ENCODE peak calls at places on chromosome 14, in six cellular contexts. R is iPS DF 6.9; Y is cardiac fibroblast; H is NCI-H1092; N is DMS79 treated with DMSO at 0.1 percent for 48 hours; P is activated CD8-positive, alpha-beta T cell treated with anti-CD3 and anti-CD28 coated beads, Interleukin-2, amount 10 ng/mL, durations not matched to agents 7 days and 5 days. K is an unnamed sample.

GRCh38 chr14:22071001-22071400 is 397.4 kb upstream of the OR4E1 start:
- DNase-seq in R (no peak), Y (no peak), H (no peak), N (no peak), P (peak), K (peak)

GRCh38 chr14:95126906-95127530 is 30.3 kb downstream of the DICER1 start:
- DNase-seq in R (no peak), Y (peak), H (no peak), N (no peak), P (no peak), K (no peak)

GRCh38 chr14:98943907-98944306 is 328.1 kb downstream of the BCL11B start:
- DNase-seq in R (no peak), Y (no peak), H (no peak), N (no peak), P (no peak), K (no peak)

GRCh38 chr14:79278798-79279644 is 932.3 kb downstream of the DIO2 start:
- DNase-seq in R (peak), Y (peak), H (peak), N (peak), P (peak), K (no peak)

GRCh38 chr14:71629250-71629649 is 303.0 kb upstream of the RGS6 start:
- DNase-seq in R (no peak), Y (no peak), H (no peak), N (no peak), P (no peak), K (no peak)

GRCh38 chr14:98651042-98651441 is 621.0 kb downstream of the BCL11B start:
- DNase-seq in R (peak), Y (no peak), H (no peak), N (no peak), P (no peak), K (no peak)

GRCh38 chr14:54901380-54902142 is 1.1 kb downstream of the GCH1 start:
- DNase-seq in R (no peak), Y (no peak), H (no peak), N (peak), P (peak), K (peak)

GRCh38 chr14:75374911-75375310 is 52.9 kb upstream of the JDP2 start:
- DNase-seq in R (no peak), Y (no peak), H (no peak), N (no peak), P (no peak), K (no peak)

GRCh38 chr14:58428011-58428807 is 690 bp downstream of the KIAA0586 start:
- DNase-seq in R (no peak), Y (peak), H (peak), N (peak), P (peak), K (peak)

GRCh38 chr14:30194769-30195168 is 267.1 kb upstream of the PRKD1 start:
- DNase-seq in R (no peak), Y (peak), H (no peak), N (no peak), P (no peak), K (no peak)

GRCh38 chr14:35932659-35933159 is 106.6 kb downstream of the BRMS1L start:
- DNase-seq in R (no peak), Y (no peak), H (no peak), N (no peak), P (peak), K (peak)

GRCh38 chr14:64089920-64090319 is 204.3 kb downstream of the ESR2 start:
- DNase-seq in R (peak), Y (no peak), H (no peak), N (no peak), P (no peak), K (no peak)

GRCh38 chr14:99389171-99389826 is 91.4 kb downstream of the SETD3 start:
- DNase-seq in R (peak), Y (peak), H (peak), N (no peak), P (peak), K (no peak)

GRCh38 chr14:64117671-64118402 is 176.3 kb downstream of the ESR2 start:
- DNase-seq in R (no peak), Y (peak), H (no peak), N (no peak), P (no peak), K (no peak)

GRCh38 chr14:101411151-101411550 is 150.1 kb upstream of the DIO3 start:
- DNase-seq in R (no peak), Y (no peak), H (no peak), N (no peak), P (no peak), K (no peak)

GRCh38 chr14:53608369-53608768 is 348.3 kb downstream of the BMP4 start:
- DNase-seq in R (no peak), Y (peak), H (no peak), N (no peak), P (no peak), K (no peak)

GRCh38 chr14:71193663-71194062 is 286.4 kb downstream of the PCNX1 start:
- DNase-seq in R (no peak), Y (no peak), H (no peak), N (peak), P (no peak), K (no peak)

GRCh38 chr14:56760164-56760914 is 49.9 kb downstream of the OTX2 start:
- DNase-seq in R (no peak), Y (no peak), H (no peak), N (no peak), P (no peak), K (no peak)

GRCh38 chr14:27528328-27528727 is 930.5 kb upstream of the NOVA1 start:
- DNase-seq in R (peak), Y (peak), H (peak), N (no peak), P (no peak), K (no peak)

GRCh38 chr14:73457935-73458218 is 469 bp downstream of the NUMB start:
- DNase-seq in R (no peak), Y (peak), H (no peak), N (no peak), P (no peak), K (no peak)

GRCh38 chr14:74620497-74620921 is 8.5 kb upstream of the LTBP2 start:
- DNase-seq in R (no peak), Y (peak), H (no peak), N (no peak), P (peak), K (no peak)

GRCh38 chr14:98593361-98593761 is 678.6 kb downstream of the BCL11B start:
- DNase-seq in R (no peak), Y (no peak), H (no peak), N (no peak), P (peak), K (no peak)

GRCh38 chr14:49970474-49971147 is 77.7 kb downstream of the ARF6 start:
- DNase-seq in R (no peak), Y (peak), H (no peak), N (peak), P (no peak), K (no peak)

GRCh38 chr14:65211341-65211987 is 109.1 kb upstream of the MAX start:
- DNase-seq in R (no peak), Y (peak), H (no peak), N (no peak), P (no peak), K (no peak)

GRCh38 chr14:104687601-104688504 is 1.6 kb upstream of the INF2 start:
- DNase-seq in R (no peak), Y (peak), H (peak), N (peak), P (no peak), K (no peak)

GRCh38 chr14:59422069-59422881 is 42.9 kb downstream of the GPR135 start:
- DNase-seq in R (no peak), Y (peak), H (no peak), N (peak), P (no peak), K (no peak)

GRCh38 chr14:75084513-75084912 is 15.1 kb downstream of the ZC2HC1C start:
- DNase-seq in R (no peak), Y (no peak), H (no peak), N (no peak), P (no peak), K (no peak)

GRCh38 chr14:54776361-54777001 is 126.1 kb downstream of the GCH1 start:
- DNase-seq in R (no peak), Y (peak), H (no peak), N (peak), P (peak), K (peak)

GRCh38 chr14:72830786-72831583 is 62.9 kb downstream of the DPF3 start:
- DNase-seq in R (no peak), Y (peak), H (no peak), N (peak), P (no peak), K (no peak)

GRCh38 chr14:91835920-91836843 is 31.2 kb downstream of the TC2N start:
- DNase-seq in R (peak), Y (peak), H (peak), N (peak), P (peak), K (no peak)

GRCh38 chr14:22500525-22500924 is 88.5 kb downstream of the DAD1 start:
- DNase-seq in R (no peak), Y (no peak), H (no peak), N (no peak), P (no peak), K (no peak)

GRCh38 chr14:79598339-79598738 is 613.0 kb downstream of the DIO2 start:
- DNase-seq in R (no peak), Y (peak), H (no peak), N (no peak), P (no peak), K (no peak)

GRCh38 chr14:92589213-92589852 is 75.8 kb downstream of the RIN3 start:
- DNase-seq in R (no peak), Y (peak), H (no peak), N (no peak), P (no peak), K (no peak)

GRCh38 chr14:92877757-92878431 is 45.1 kb upstream of the CHGA start:
- DNase-seq in R (peak), Y (no peak), H (no peak), N (no peak), P (no peak), K (no peak)

GRCh38 chr14:72291908-72292688 is 359.9 kb downstream of the RGS6 start:
- DNase-seq in R (peak), Y (peak), H (no peak), N (peak), P (peak), K (peak)

GRCh38 chr14:51401272-51401671 is 161.2 kb downstream of the TMX1 start:
- DNase-seq in R (no peak), Y (peak), H (no peak), N (no peak), P (no peak), K (no peak)